ENCODE peak calls at places on chromosome 21, in four cellular contexts. F is T-helper 22 cell, L is fibroblast of the conjunctiva, A is aorta. S is an unnamed sample.

GRCh38 chr21:36155603-36156338 is 853 bp upstream of the DOP1B start:
- DNase-seq in A (no peak), L (no peak), F (peak; percentile 10), S (peak; percentile 42)

GRCh38 chr21:46244602-46245001 is 16.0 kb upstream of the LSS start:
- DNase-seq in A (peak; percentile 33), L (no peak), F (no peak), S (no peak)

GRCh38 chr21:44771896-44772525 is 29.6 kb downstream of the UBE2G2 start:
- DNase-seq in F (no peak), A (no peak), L (no peak), S (no peak)

GRCh38 chr21:14959343-14959742 is 105.5 kb downstream of the NRIP1 start:
- DNase-seq in F (no peak), A (no peak), L (no peak), S (no peak)

GRCh38 chr21:32448803-32449594 is 36.5 kb downstream of the EVA1C start:
- DNase-seq in F (no peak), A (no peak), L (no peak), S (no peak)

GRCh38 chr21:22145555-22145954 is 1147.3 kb downstream of the NCAM2 start:
- DNase-seq in F (no peak), L (no peak), A (no peak), S (no peak)

GRCh38 chr21:42567181-42567560 is 53.5 kb downstream of the SLC37A1 start:
- DNase-seq in F (no peak), A (peak; percentile 67), L (no peak), S (no peak)

GRCh38 chr21:45818904-45819285 is 162.7 kb upstream of the COL6A1 start:
- DNase-seq in F (no peak), L (peak; percentile 49), A (no peak), S (peak; percentile 60)

GRCh38 chr21:33229776-33230517 is at the start of gene IFNAR2:
- DNase-seq in L (no peak), A (peak; percentile 93), F (peak; percentile 55), S (peak; percentile 89)

GRCh38 chr21:41956926-41957729 is 3.3 kb upstream of the C2CD2 start:
- DNase-seq in A (no peak), F (no peak), L (no peak), S (no peak)